ENCODE peak calls at places on chromosomes 12 and 14, in seven cellular contexts. M, V, S, J, W, C and A are unnamed samples.

GRCh38 chr12:108211161-108211560 is 82.1 kb downstream of the WSCD2 start:
- DNase-seq in C (no peak), J (no peak), V (no peak), W (no peak), S (no peak), M (no peak), A (no peak)

GRCh38 chr12:107405436-107405835 is 280.2 kb upstream of the PWP1 start:
- DNase-seq in M (no peak), V (no peak), W (no peak), J (no peak), S (no peak), C (no peak), A (no peak)

GRCh38 chr14:90839024-90839888 is 23.0 kb upstream of the TTC7B start:
- DNase-seq in S (peak), V (no peak), M (no peak), W (peak), J (no peak), C (no peak), A (no peak)

GRCh38 chr14:58428011-58428807 is 690 bp downstream of the KIAA0586 start:
- DNase-seq in S (peak), C (no peak), W (no peak), M (peak), V (peak), J (peak), A (no peak)

GRCh38 chr12:28683371-28683770 is 465.7 kb upstream of the FAR2 start:
- DNase-seq in M (no peak), W (no peak), S (no peak), J (no peak), C (no peak), V (no peak), A (no peak)

GRCh38 chr14:74217672-74218448 is 21.4 kb upstream of the VSX2 start:
- DNase-seq in W (no peak), M (peak), J (peak), V (peak), S (peak), C (peak), A (peak)

GRCh38 chr14:63905370-63905769 is 52.6 kb downstream of the SYNE2 start:
- DNase-seq in M (no peak), J (no peak), V (no peak), W (no peak), C (no peak), S (no peak), A (no peak)

GRCh38 chr12:64600164-64600561 is 10.1 kb upstream of the RASSF3 start:
- DNase-seq in J (no peak), W (no peak), V (no peak), M (no peak), C (no peak), S (no peak), A (no peak)

GRCh38 chr12:93363854-93364297 is 13.8 kb upstream of the NUDT4 start:
- DNase-seq in W (no peak), C (no peak), V (no peak), S (no peak), M (no peak), J (no peak), A (no peak)

GRCh38 chr14:64698899-64699298 is 5.3 kb upstream of the PLEKHG3 start:
- DNase-seq in M (peak), S (no peak), C (no peak), V (peak), W (no peak), J (peak), A (no peak)

GRCh38 chr14:105931808-105932483 is 405.6 kb downstream of the TMEM121 start:
- DNase-seq in M (no peak), J (no peak), C (no peak), W (no peak), S (no peak), V (no peak), A (no peak)

GRCh38 chr12:100138048-100138907 is 4.4 kb downstream of the BLTP3B start:
- DNase-seq in S (no peak), C (no peak), W (no peak), M (no peak), V (no peak), J (no peak), A (no peak)

GRCh38 chr14:64410084-64410774 is 22.1 kb downstream of the MTHFD1 start:
- DNase-seq in W (no peak), V (no peak), S (peak), M (peak), C (no peak), J (no peak), A (no peak)

GRCh38 chr12:106179086-106179485 is 40.3 kb upstream of the NUAK1 start:
- DNase-seq in J (no peak), C (no peak), S (no peak), W (no peak), V (no peak), M (no peak), A (no peak)

GRCh38 chr12:53696285-53696654 is 20.4 kb upstream of the ATP5MC2 start:
- DNase-seq in M (peak), C (no peak), W (no peak), V (peak), J (peak), S (peak), A (no peak)

GRCh38 chr14:26137161-26137560 is 460.7 kb downstream of the NOVA1 start:
- DNase-seq in J (no peak), S (no peak), M (no peak), V (no peak), W (no peak), C (no peak), A (no peak)